ENCODE peak calls at places on chromosomes 2 and 18, in four cellular contexts. L, R, N and J are unnamed samples.

GRCh38 chr2:32947484-32948143 is 861 bp downstream of the LTBP1 start:
- DNase-seq in N (no peak), L (no peak), R (no peak), J (peak)

GRCh38 chr2:27014771-27015433 is 17.9 kb upstream of the TMEM214 start:
- DNase-seq in R (no peak), N (no peak), L (no peak), J (no peak)

GRCh38 chr2:25340340-25340886 is 1.3 kb downstream of the DNMT3A start:
- DNase-seq in N (no peak), R (no peak), L (peak), J (no peak)

GRCh38 chr2:45675130-45675812 is 23.8 kb downstream of the PRKCE start:
- DNase-seq in N (no peak), R (no peak), L (peak), J (no peak)

GRCh38 chr2:224849264-224849663 is 133.1 kb upstream of the CCDC195 start:
- DNase-seq in N (no peak), L (no peak), R (no peak), J (no peak)

GRCh38 chr2:241811209-241811951 is 2.4 kb downstream of the NEU4 start:
- DNase-seq in R (no peak), L (no peak), N (no peak), J (no peak)

GRCh38 chr18:3664563-3665178 is 214.7 kb downstream of the TGIF1 start:
- DNase-seq in N (no peak), R (no peak), L (peak), J (no peak)

GRCh38 chr2:28035163-28035690 is 144.7 kb downstream of the BABAM2 start:
- DNase-seq in L (no peak), N (no peak), R (no peak), J (no peak)

GRCh38 chr18:59604877-59605276 is 92.3 kb downstream of the CCBE1 start:
- DNase-seq in N (no peak), L (no peak), R (no peak), J (no peak)

GRCh38 chr2:101063352-101063751 is 61.3 kb downstream of the RPL31 start:
- DNase-seq in L (no peak), N (no peak), R (no peak), J (no peak)